ENCODE peak calls at places on chromosomes 2 and 18, in ten cellular contexts. E is astrocyte of the cerebellum, Y is bronchial epithelial cell, T is esophagus muscularis mucosa, H is heart right ventricle, C is activated B cell treated with CpG ODN at 0.5 μM for 24 hours, W is upper lobe of right lung, N is tibial artery, Q is hepatocyte, L is neural crest cell. O is an unnamed sample.

GRCh38 chr18:23068692-23069305 is 66.5 kb upstream of the CABLES1 start:
- DNase-seq in W (no peak), E (no peak), Y (no peak), L (no peak), H (no peak), Q (no peak), C (no peak), N (no peak), T (no peak), O (no peak)

GRCh38 chr2:155203187-155203586 is 504.7 kb downstream of the KCNJ3 start:
- DNase-seq in H (no peak), N (no peak), C (no peak), W (no peak), T (no peak), E (no peak), Y (no peak), L (no peak), Q (no peak), O (no peak)

GRCh38 chr18:47944972-47945843 is 14.7 kb upstream of the SMAD2 start:
- DNase-seq in H (no peak), C (no peak), Q (peak), Y (peak), N (no peak), T (no peak), L (no peak), E (no peak), W (no peak), O (no peak)

GRCh38 chr2:189633392-189633811 is 27.9 kb upstream of the ASNSD1 start:
- DNase-seq in W (no peak), E (no peak), T (no peak), L (no peak), Q (no peak), N (no peak), H (peak), Y (no peak), C (no peak), O (no peak)

GRCh38 chr2:140454717-140455116 is 1674.5 kb upstream of the NXPH2 start:
- DNase-seq in H (no peak), E (peak), Q (no peak), Y (peak), N (no peak), L (no peak), W (no peak), C (no peak), T (no peak), O (no peak)

GRCh38 chr2:23901966-23902942 is 24.7 kb downstream of the ATAD2B start:
- DNase-seq in N (no peak), H (no peak), E (no peak), C (no peak), Q (no peak), W (no peak), L (no peak), Y (peak), T (no peak), O (no peak)

GRCh38 chr2:26401739-26402541 is at the start of gene DRC1:
- DNase-seq in C (no peak), N (no peak), Y (peak), Q (peak), W (peak), L (peak), H (peak), T (no peak), E (peak), O (peak)

GRCh38 chr2:136901732-136902131 is 136.4 kb downstream of the THSD7B start:
- DNase-seq in E (no peak), N (no peak), C (no peak), Q (no peak), L (no peak), Y (no peak), H (no peak), W (no peak), T (no peak), O (no peak)

GRCh38 chr2:195212586-195212985 is 444.4 kb upstream of the SLC39A10 start:
- DNase-seq in Y (no peak), H (no peak), T (no peak), L (no peak), W (no peak), E (no peak), C (no peak), Q (no peak), N (no peak), O (no peak)

GRCh38 chr2:71783215-71783614 is 329.9 kb downstream of the DYSF start:
- DNase-seq in T (no peak), C (no peak), E (no peak), Y (no peak), Q (no peak), W (no peak), H (no peak), N (no peak), L (no peak), O (no peak)

GRCh38 chr18:9855686-9856085 is 30.1 kb upstream of the TXNDC2 start:
- DNase-seq in L (no peak), W (no peak), Q (no peak), H (no peak), N (no peak), C (no peak), E (peak), T (no peak), Y (no peak), O (no peak)

GRCh38 chr2:9280204-9280603 is 73.6 kb downstream of the ASAP2 start:
- DNase-seq in H (no peak), L (no peak), N (no peak), Q (no peak), W (no peak), T (no peak), Y (no peak), C (no peak), E (no peak), O (no peak)

GRCh38 chr18:74457043-74457742 is at the start of gene DIPK1C:
- DNase-seq in H (no peak), W (no peak), E (no peak), Y (no peak), Q (peak), N (no peak), C (no peak), L (no peak), T (no peak), O (peak)

GRCh38 chr2:171811229-171811628 is 82.8 kb downstream of the SLC25A12 start:
- DNase-seq in N (no peak), W (no peak), C (no peak), H (no peak), Y (peak), Q (peak), E (peak), L (no peak), T (no peak), O (no peak)

GRCh38 chr18:31746396-31746795 is 14.3 kb downstream of the SLC25A52 start:
- DNase-seq in L (no peak), Y (no peak), H (no peak), N (no peak), Q (no peak), T (no peak), E (no peak), C (no peak), W (no peak), O (no peak)

GRCh38 chr18:31740180-31740579 is 20.5 kb downstream of the SLC25A52 start:
- DNase-seq in L (no peak), Q (no peak), C (no peak), N (no peak), H (no peak), W (no peak), Y (no peak), E (no peak), T (no peak), O (no peak)

GRCh38 chr18:31739651-31740050 is 21.0 kb downstream of the SLC25A52 start:
- DNase-seq in E (no peak), W (no peak), C (no peak), Y (no peak), Q (no peak), H (no peak), L (no peak), N (no peak), T (no peak), O (no peak)

GRCh38 chr18:31741096-31741735 is 19.5 kb downstream of the SLC25A52 start:
- DNase-seq in C (no peak), Q (peak), T (no peak), W (no peak), L (peak), E (peak), Y (peak), H (peak), N (no peak), O (no peak)

DNA sequence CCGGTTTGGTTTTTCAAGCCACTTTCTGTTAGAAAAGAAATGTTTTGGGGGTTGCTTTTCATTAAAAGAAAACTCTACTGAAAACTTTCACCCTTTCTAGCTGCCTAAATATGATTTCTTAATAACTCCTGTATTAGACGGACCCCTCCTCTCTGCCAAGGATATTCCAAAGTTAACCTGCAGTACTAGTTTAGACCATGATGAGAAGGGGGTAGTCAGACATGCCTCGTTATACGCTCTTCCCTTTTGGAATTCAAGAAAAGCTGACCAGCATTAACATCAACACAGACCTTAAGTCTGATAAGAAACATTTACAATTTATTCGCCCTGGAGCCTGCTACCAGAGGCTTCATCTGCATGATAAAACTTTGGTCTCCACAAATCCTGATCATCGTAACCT is 16.0 kb downstream of the SLC25A52 start:
- DNase-seq in N (no peak), E (no peak), Q (no peak), Y (no peak), L (no peak), W (no peak), C (no peak), T (no peak), H (no peak), O (no peak)
- TF ChIP-seq CTCF in N (no peak), E (no peak), Q (no peak), Y (no peak), L (no peak), W (no peak), C (no peak), T (no peak), H (no peak), O (no peak)

GRCh38 chr2:35871672-35872071 is 483.9 kb upstream of the CRIM1 start:
- DNase-seq in E (no peak), N (no peak), T (no peak), H (no peak), Y (no peak), C (no peak), L (no peak), Q (no peak), W (no peak), O (no peak)

GRCh38 chr2:35873921-35874320 is 481.7 kb upstream of the CRIM1 start:
- DNase-seq in E (no peak), C (no peak), W (no peak), T (no peak), H (no peak), L (no peak), Y (no peak), N (no peak), Q (no peak), O (no peak)
- TF ChIP-seq CTCF in E (no peak), C (no peak), W (no peak), T (no peak), H (no peak), L (no peak), Y (no peak), N (no peak), Q (no peak), O (no peak)

GRCh38 chr2:231392431-231393148 is 2.9 kb upstream of the B3GNT7 start:
- DNase-seq in Y (no peak), C (no peak), L (no peak), T (no peak), W (no peak), H (no peak), E (no peak), N (no peak), Q (no peak), O (no peak)

GRCh38 chr2:231391981-231392380 is 3.5 kb upstream of the B3GNT7 start:
- DNase-seq in E (no peak), T (no peak), W (no peak), L (no peak), N (no peak), Y (no peak), Q (no peak), C (no peak), H (no peak), O (no peak)

GRCh38 chr2:231395188-231396057 is at the start of gene B3GNT7:
- DNase-seq in T (no peak), H (no peak), E (no peak), Q (peak), N (no peak), W (peak), L (no peak), C (peak), Y (no peak), O (no peak)

GRCh38 chr2:231394201-231395141 is 1.0 kb upstream of the B3GNT7 start:
- DNase-seq in T (no peak), H (no peak), C (peak), Q (peak), Y (no peak), L (no peak), N (no peak), W (no peak), E (no peak), O (no peak)

DNA sequence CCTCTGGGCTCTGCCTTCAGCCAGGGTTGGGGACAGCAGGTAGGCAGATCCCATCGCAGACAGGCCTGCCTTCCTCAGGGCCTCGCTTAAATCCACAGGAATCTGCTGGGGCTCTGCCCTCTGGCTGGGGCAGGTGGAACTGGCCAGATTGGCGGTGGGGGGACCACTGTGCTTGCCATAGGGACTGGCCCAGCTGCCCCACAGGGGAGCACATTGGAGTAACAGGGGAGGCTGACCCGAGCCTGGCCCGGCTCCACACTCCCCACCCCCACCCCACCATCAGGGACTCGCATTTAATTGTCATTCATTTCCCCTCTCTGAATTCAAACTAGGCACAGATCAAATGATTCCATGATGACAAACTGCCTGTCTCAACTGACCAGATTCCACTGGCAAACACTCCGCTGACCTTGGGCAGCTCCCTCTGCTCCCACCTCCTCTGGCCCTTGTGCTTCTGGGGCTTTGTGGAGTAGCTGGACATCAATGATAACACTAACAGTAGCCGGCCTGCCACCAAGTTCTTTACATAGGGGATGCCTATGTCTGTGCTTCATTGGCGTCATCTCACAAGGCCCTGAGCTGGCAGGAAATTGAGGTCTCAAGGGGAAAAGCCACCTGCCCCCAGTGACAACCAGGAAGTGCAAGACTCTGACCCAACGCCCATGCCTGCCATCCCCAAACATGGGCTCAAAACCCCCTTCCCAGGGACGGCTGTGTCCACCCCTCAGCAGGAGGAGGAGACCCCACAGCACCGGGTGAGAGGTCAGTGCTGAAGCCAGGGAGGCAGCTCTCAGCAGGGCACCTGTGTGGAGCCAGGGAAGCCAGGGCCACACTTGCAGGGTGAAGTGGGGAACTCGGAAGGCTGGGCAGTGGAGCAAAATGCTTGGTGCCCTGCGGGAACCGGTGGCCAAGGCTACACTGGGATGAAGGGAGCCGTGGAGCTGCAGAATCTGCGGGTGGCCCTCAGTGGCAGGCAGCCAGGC is 2.1 kb upstream of the B3GNT7 start:
- DNase-seq in C (peak), E (no peak), W (peak), H (no peak), N (no peak), L (no peak), Q (no peak), T (no peak), Y (no peak), O (no peak)
- TF ChIP-seq CTCF in C (no peak), E (no peak), W (peak), H (peak), N (no peak), L (peak), Q (peak), T (no peak), Y (peak), O (no peak)

GRCh38 chr2:119826370-119826961 is 66.7 kb downstream of the PTPN4 start:
- DNase-seq in Q (peak), L (peak), N (no peak), W (no peak), E (no peak), C (no peak), T (no peak), H (no peak), Y (peak), O (no peak)
- TF ChIP-seq CTCF in Q (peak), L (peak), N (no peak), W (peak), E (peak), C (no peak), T (peak), H (peak), Y (peak), O (no peak)

GRCh38 chr2:47267389-47268086 is 112.4 kb upstream of the STPG4 start:
- DNase-seq in H (no peak), W (no peak), E (peak), L (no peak), Y (no peak), T (no peak), Q (no peak), N (no peak), C (no peak), O (no peak)
- TF ChIP-seq CTCF in H (no peak), W (no peak), E (no peak), L (no peak), Y (no peak), T (no peak), Q (no peak), N (no peak), C (no peak), O (no peak)

GRCh38 chr2:218622606-218623238 is 15.0 kb downstream of the PLCD4 start:
- DNase-seq in C (no peak), W (no peak), E (no peak), N (no peak), Y (peak), L (no peak), H (no peak), T (no peak), Q (no peak), O (no peak)

GRCh38 chr2:218621007-218621406 is 13.3 kb downstream of the PLCD4 start:
- DNase-seq in C (no peak), T (no peak), L (no peak), Y (no peak), W (no peak), N (no peak), E (no peak), H (no peak), Q (no peak), O (no peak)

GRCh38 chr2:218615868-218616315 is 8.2 kb downstream of the PLCD4 start:
- DNase-seq in W (no peak), C (no peak), Q (peak), E (no peak), N (no peak), T (no peak), H (no peak), L (no peak), Y (no peak), O (no peak)

DNA sequence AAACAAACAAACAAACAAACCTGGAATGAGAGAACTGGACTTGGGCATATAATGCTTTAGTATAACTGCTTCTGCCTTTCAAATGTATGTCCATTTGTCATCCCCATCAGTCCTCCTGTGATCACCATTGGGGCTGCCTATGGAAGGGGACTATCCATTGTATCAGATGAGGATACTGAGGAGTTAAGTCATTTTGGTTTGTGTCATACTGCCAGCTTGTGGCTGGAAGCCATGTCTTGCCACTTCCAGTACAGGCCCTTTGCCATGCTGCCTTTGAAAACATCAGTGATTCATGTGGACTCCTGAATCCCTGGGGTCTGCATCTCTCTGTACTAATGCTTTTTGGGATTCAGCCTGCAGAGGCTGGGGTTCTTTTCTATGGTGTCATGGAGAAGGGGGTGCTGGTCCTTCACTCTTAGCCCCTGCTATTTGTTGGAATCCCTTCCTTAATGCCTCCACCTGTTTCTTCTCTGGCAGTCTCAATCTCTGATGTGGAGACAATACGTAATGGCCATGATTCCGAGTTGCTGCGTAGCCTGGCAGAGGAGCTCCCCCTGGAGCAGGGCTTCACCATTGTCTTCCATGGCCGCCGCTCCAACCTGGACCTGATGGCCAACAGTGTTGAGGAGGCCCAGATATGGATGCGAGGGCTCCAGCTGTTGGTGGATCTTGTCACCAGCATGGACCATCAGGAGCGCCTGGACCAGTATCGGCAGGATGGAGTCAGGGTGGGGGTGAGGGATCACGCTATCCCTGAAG is 10.6 kb downstream of the PLCD4 start:
- DNase-seq in Y (peak), C (no peak), H (no peak), E (no peak), T (no peak), L (no peak), N (no peak), W (no peak), Q (no peak), O (no peak)
- TF ChIP-seq CTCF in Y (no peak), C (no peak), H (no peak), E (no peak), T (no peak), L (no peak), N (no peak), W (no peak), Q (no peak), O (no peak)

GRCh38 chr2:54313147-54313546 is 57.1 kb upstream of the TSPYL6 start:
- DNase-seq in L (no peak), C (no peak), T (no peak), Y (no peak), Q (no peak), E (no peak), W (no peak), N (no peak), H (no peak), O (no peak)

GRCh38 chr2:54308782-54309181 is 52.8 kb upstream of the TSPYL6 start:
- DNase-seq in T (no peak), N (no peak), E (no peak), C (no peak), Q (no peak), Y (no peak), W (no peak), H (no peak), L (no peak), O (no peak)

GRCh38 chr2:54310314-54310713 is 54.3 kb upstream of the TSPYL6 start:
- DNase-seq in L (no peak), C (no peak), H (no peak), Y (no peak), W (no peak), Q (no peak), N (no peak), T (no peak), E (no peak), O (no peak)

GRCh38 chr2:54308186-54308585 is 52.2 kb upstream of the TSPYL6 start:
- DNase-seq in T (no peak), W (no peak), Q (no peak), Y (no peak), N (no peak), C (no peak), L (no peak), E (no peak), H (no peak), O (no peak)

DNA sequence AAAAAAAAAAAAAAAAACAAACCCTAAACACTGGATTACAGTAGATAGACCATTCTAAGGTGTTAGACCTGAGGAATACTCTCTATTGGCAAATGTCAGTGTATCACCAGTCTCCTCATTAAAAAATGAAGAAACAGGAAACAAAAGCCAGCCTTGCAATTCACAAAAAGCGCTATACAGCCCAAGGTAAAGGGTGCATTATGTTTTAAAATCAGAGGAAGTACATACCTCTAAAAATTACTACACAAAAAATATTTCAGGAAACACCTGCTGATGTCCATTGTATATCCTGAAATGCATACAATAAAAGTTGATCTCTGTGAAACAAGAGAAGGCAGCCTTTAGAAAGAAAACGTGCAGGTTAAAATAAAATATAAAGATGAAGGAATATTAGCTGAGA is 54.9 kb upstream of the TSPYL6 start:
- DNase-seq in T (no peak), H (no peak), Y (no peak), C (no peak), W (no peak), N (no peak), Q (no peak), E (no peak), L (no peak), O (no peak)
- TF ChIP-seq CTCF in T (no peak), H (no peak), Y (no peak), C (no peak), W (no peak), N (no peak), Q (no peak), E (no peak), L (no peak), O (no peak)